ENCODE peak calls at places on chromosomes 6 and 20, in nine cellular contexts. U is naive thymus-derived CD8-positive, alpha-beta T cell; V is IMR-90; N is heart right ventricle; Q is omental fat pad; G is mesenchymal stem cell; R is putamen; T is stimulated activated CD4-positive, alpha-beta T cell treated with anti-CD3 and anti-CD28 coated beads, Interleukin-4, amount 100 ng/mL, for 48 hours; D is activated T-cell treated with anti-CD3 and anti-CD28 coated beads, Interleukin-2, amount 50 U/mL, for 72 hours. F is an unnamed sample.

GRCh38 chr6:390914-391558 is 516 bp upstream of the IRF4 start:
- DNase-seq in U (no peak), V (no peak), N (no peak), Q (no peak), G (no peak), R (no peak), T (no peak), D (peak; percentile 58), F (no peak)

GRCh38 chr20:24478584-24478983 is 9.2 kb downstream of the SYNDIG1 start:
- DNase-seq in U (no peak), V (no peak), N (no peak), Q (no peak), G (no peak), R (no peak), T (no peak), D (no peak), F (no peak)

GRCh38 chr6:56520218-56520617 is 122.5 kb downstream of the DST start:
- DNase-seq in U (no peak), V (no peak), N (no peak), Q (no peak), G (no peak), R (no peak), T (no peak), D (no peak), F (no peak)

GRCh38 chr6:168992696-168993185 is 260.9 kb downstream of the THBS2 start:
- DNase-seq in U (no peak), V (no peak), N (no peak), Q (no peak), G (no peak), R (no peak), T (no peak), D (no peak), F (no peak)

GRCh38 chr6:148440877-148441453 is 98.3 kb downstream of the SASH1 start:
- DNase-seq in U (no peak), V (peak; percentile 85), N (peak; percentile 58), Q (peak; percentile 84), G (peak; percentile 82), R (no peak), T (no peak), D (no peak), F (no peak)

GRCh38 chr20:36116813-36117441 is 37.6 kb upstream of the EPB41L1 start:
- DNase-seq in U (no peak), V (peak; percentile 89), N (no peak), Q (no peak), G (peak; percentile 48), R (no peak), T (no peak), D (no peak), F (no peak)

GRCh38 chr20:46690219-46691111 is 1.2 kb upstream of the TP53RK start:
- DNase-seq in U (no peak), V (peak; percentile 36), N (no peak), Q (no peak), G (peak; percentile 62), R (peak; percentile 20), T (no peak), D (no peak), F (no peak)

GRCh38 chr20:49306903-49307336 is 29.1 kb upstream of the ZNFX1 start:
- DNase-seq in U (no peak), V (no peak), N (no peak), Q (no peak), G (no peak), R (no peak), T (no peak), D (no peak), F (no peak)

GRCh38 chr20:61628901-61629300 is 376.8 kb downstream of the CDH4 start:
- DNase-seq in U (no peak), V (no peak), N (no peak), Q (no peak), G (no peak), R (no peak), T (no peak), D (no peak), F (no peak)

GRCh38 chr20:11891081-11891826 is 26.4 kb upstream of the BTBD3 start:
- DNase-seq in U (no peak), V (peak; percentile 34), N (peak; percentile 64), Q (no peak), G (peak; percentile 70), R (peak; percentile 80), T (peak; percentile 15), D (peak; percentile 21), F (no peak)

GRCh38 chr20:50346372-50347347 is 156.0 kb downstream of the CEBPB start:
- DNase-seq in U (no peak), V (peak; percentile 92), N (peak; percentile 91), Q (no peak), G (peak; percentile 87), R (peak; percentile 59), T (no peak), D (peak; percentile 35), F (peak; percentile 71)

GRCh38 chr6:95325858-95326257 is 251.5 kb upstream of the MANEA start:
- DNase-seq in U (no peak), V (peak; percentile 5), N (no peak), Q (no peak), G (no peak), R (peak; percentile 20), T (no peak), D (no peak), F (no peak)

GRCh38 chr20:15179426-15180190 is 842.2 kb upstream of the FLRT3 start:
- DNase-seq in U (no peak), V (no peak), N (no peak), Q (no peak), G (no peak), R (no peak), T (no peak), D (no peak), F (no peak)

GRCh38 chr6:148535976-148536375 is 193.3 kb downstream of the SASH1 start:
- DNase-seq in U (no peak), V (peak; percentile 62), N (no peak), Q (no peak), G (peak; percentile 67), R (peak; percentile 66), T (no peak), D (no peak), F (no peak)

GRCh38 chr20:2379511-2380229 is 1.0 kb upstream of the TGM6 start:
- DNase-seq in U (no peak), V (no peak), N (no peak), Q (no peak), G (no peak), R (no peak), T (no peak), D (peak; percentile 9), F (no peak)

GRCh38 chr6:106272289-106272688 is 53.3 kb downstream of the ATG5 start:
- DNase-seq in U (no peak), V (no peak), N (no peak), Q (no peak), G (no peak), R (no peak), T (no peak), D (no peak), F (no peak)

GRCh38 chr6:83952830-83953229 is 80.7 kb upstream of the MRAP2 start:
- DNase-seq in U (no peak), V (no peak), N (no peak), Q (no peak), G (peak; percentile 6), R (no peak), T (no peak), D (no peak), F (no peak)

GRCh38 chr6:17454316-17455005 is 61.1 kb downstream of the CAP2 start:
- DNase-seq in U (no peak), V (peak; percentile 59), N (no peak), Q (no peak), G (peak; percentile 47), R (no peak), T (no peak), D (no peak), F (no peak)

GRCh38 chr20:61871913-61872312 is 193.8 kb downstream of the TAF4 start:
- DNase-seq in U (no peak), V (no peak), N (no peak), Q (no peak), G (no peak), R (no peak), T (no peak), D (no peak), F (no peak)

GRCh38 chr6:17930321-17930993 is 57.0 kb downstream of the KIF13A start:
- DNase-seq in U (no peak), V (peak; percentile 40), N (peak; percentile 69), Q (no peak), G (peak; percentile 92), R (no peak), T (no peak), D (no peak), F (no peak)

GRCh38 chr6:166465671-166466087 is 82.9 kb upstream of the MPC1 start:
- DNase-seq in U (no peak), V (peak; percentile 32), N (peak; percentile 38), Q (no peak), G (peak; percentile 32), R (peak; percentile 57), T (no peak), D (no peak), F (no peak)

GRCh38 chr20:34762031-34762555 is 57.9 kb downstream of the TP53INP2 start:
- DNase-seq in U (no peak), V (no peak), N (no peak), Q (no peak), G (no peak), R (no peak), T (no peak), D (no peak), F (no peak)

GRCh38 chr6:101011165-101011564 is 130.0 kb upstream of the ASCC3 start:
- DNase-seq in U (no peak), V (no peak), N (no peak), Q (no peak), G (peak; percentile 26), R (no peak), T (peak; percentile 1), D (no peak), F (no peak)

GRCh38 chr20:5364136-5364821 is 47.5 kb upstream of the PROKR2 start:
- DNase-seq in U (no peak), V (no peak), N (no peak), Q (no peak), G (no peak), R (no peak), T (no peak), D (no peak), F (no peak)

GRCh38 chr6:161161889-161162624 is 111.8 kb downstream of the AGPAT4 start:
- DNase-seq in U (no peak), V (peak; percentile 59), N (no peak), Q (no peak), G (peak; percentile 17), R (no peak), T (no peak), D (no peak), F (no peak)

F was measured in ascending aorta.